ENCODE peak calls at places on chromosome 19, in ten cellular contexts. One of them, this sample, is unnamed.

GRCh38 chr19:48962029-48962848 is 2.9 kb upstream of the FTL start:
- DNase-seq in astrocyte of the cerebellum: no peak
- DNase-seq in omental fat pad: no peak
- DNase-seq in cardiac fibroblast: peak
- DNase-seq in bronchial epithelial cell: no peak
- DNase-seq in pancreas: no peak
- DNase-seq in heart left ventricle: peak
- DNase-seq in CD8-positive, alpha-beta T cell: peak
- DNase-seq in fibroblast of pulmonary artery: peak
- DNase-seq in hepatocyte: peak
- DNase-seq in this sample: no peak

GRCh38 chr19:58581227-58582141 is 8.3 kb upstream of the MZF1 start:
- DNase-seq in astrocyte of the cerebellum: peak
- DNase-seq in omental fat pad: peak
- DNase-seq in cardiac fibroblast: peak
- DNase-seq in bronchial epithelial cell: peak
- DNase-seq in pancreas: peak
- DNase-seq in heart left ventricle: peak
- DNase-seq in CD8-positive, alpha-beta T cell: peak
- DNase-seq in fibroblast of pulmonary artery: peak
- DNase-seq in hepatocyte: peak
- DNase-seq in this sample: peak

GRCh38 chr19:8371011-8371804 is 7.3 kb downstream of the ANGPTL4 start:
- DNase-seq in astrocyte of the cerebellum: no peak
- DNase-seq in omental fat pad: no peak
- DNase-seq in cardiac fibroblast: no peak
- DNase-seq in bronchial epithelial cell: no peak
- DNase-seq in pancreas: no peak
- DNase-seq in heart left ventricle: no peak
- DNase-seq in CD8-positive, alpha-beta T cell: no peak
- DNase-seq in fibroblast of pulmonary artery: no peak
- DNase-seq in hepatocyte: no peak
- DNase-seq in this sample: no peak

GRCh38 chr19:2048104-2048958 is 2.7 kb downstream of the MKNK2 start:
- DNase-seq in astrocyte of the cerebellum: no peak
- DNase-seq in omental fat pad: no peak
- DNase-seq in cardiac fibroblast: no peak
- DNase-seq in bronchial epithelial cell: no peak
- DNase-seq in pancreas: peak
- DNase-seq in heart left ventricle: no peak
- DNase-seq in CD8-positive, alpha-beta T cell: no peak
- DNase-seq in fibroblast of pulmonary artery: no peak
- DNase-seq in hepatocyte: peak
- DNase-seq in this sample: no peak

GRCh38 chr19:34732548-34733255 is 1.3 kb upstream of the ZNF181 start:
- DNase-seq in astrocyte of the cerebellum: no peak
- DNase-seq in omental fat pad: no peak
- DNase-seq in cardiac fibroblast: no peak
- DNase-seq in bronchial epithelial cell: no peak
- DNase-seq in pancreas: peak
- DNase-seq in heart left ventricle: no peak
- DNase-seq in CD8-positive, alpha-beta T cell: no peak
- DNase-seq in fibroblast of pulmonary artery: no peak
- DNase-seq in hepatocyte: peak
- DNase-seq in this sample: no peak

GRCh38 chr19:51796195-51796679 is 1.3 kb downstream of the FPR3 start:
- DNase-seq in astrocyte of the cerebellum: no peak
- DNase-seq in omental fat pad: no peak
- DNase-seq in cardiac fibroblast: no peak
- DNase-seq in bronchial epithelial cell: no peak
- DNase-seq in pancreas: no peak
- DNase-seq in heart left ventricle: no peak
- DNase-seq in CD8-positive, alpha-beta T cell: no peak
- DNase-seq in fibroblast of pulmonary artery: no peak
- DNase-seq in hepatocyte: no peak
- DNase-seq in this sample: no peak

GRCh38 chr19:15251749-15252397 is 19.6 kb upstream of the EPHX3 start:
- DNase-seq in astrocyte of the cerebellum: peak
- DNase-seq in omental fat pad: peak
- DNase-seq in cardiac fibroblast: peak
- DNase-seq in bronchial epithelial cell: peak
- DNase-seq in pancreas: no peak
- DNase-seq in heart left ventricle: peak
- DNase-seq in CD8-positive, alpha-beta T cell: no peak
- DNase-seq in fibroblast of pulmonary artery: peak
- DNase-seq in hepatocyte: peak
- DNase-seq in this sample: peak

GRCh38 chr19:18433039-18433691 is 4.8 kb downstream of the ISYNA1 start:
- DNase-seq in astrocyte of the cerebellum: no peak
- DNase-seq in omental fat pad: no peak
- DNase-seq in cardiac fibroblast: no peak
- DNase-seq in bronchial epithelial cell: no peak
- DNase-seq in pancreas: no peak
- DNase-seq in heart left ventricle: no peak
- DNase-seq in CD8-positive, alpha-beta T cell: peak
- DNase-seq in fibroblast of pulmonary artery: no peak
- DNase-seq in hepatocyte: no peak
- DNase-seq in this sample: no peak

GRCh38 chr19:16386619-16387240 is 62.1 kb downstream of the KLF2 start:
- DNase-seq in astrocyte of the cerebellum: peak
- DNase-seq in omental fat pad: no peak
- DNase-seq in cardiac fibroblast: peak
- DNase-seq in bronchial epithelial cell: peak
- DNase-seq in pancreas: no peak
- DNase-seq in heart left ventricle: no peak
- DNase-seq in CD8-positive, alpha-beta T cell: peak
- DNase-seq in fibroblast of pulmonary artery: peak
- DNase-seq in hepatocyte: peak
- DNase-seq in this sample: no peak

GRCh38 chr19:7544626-7545025 is 9.1 kb downstream of the PNPLA6 start:
- DNase-seq in astrocyte of the cerebellum: no peak
- DNase-seq in omental fat pad: no peak
- DNase-seq in cardiac fibroblast: no peak
- DNase-seq in bronchial epithelial cell: no peak
- DNase-seq in pancreas: no peak
- DNase-seq in heart left ventricle: no peak
- DNase-seq in CD8-positive, alpha-beta T cell: no peak
- DNase-seq in fibroblast of pulmonary artery: no peak
- DNase-seq in hepatocyte: no peak
- DNase-seq in this sample: no peak

DNA sequence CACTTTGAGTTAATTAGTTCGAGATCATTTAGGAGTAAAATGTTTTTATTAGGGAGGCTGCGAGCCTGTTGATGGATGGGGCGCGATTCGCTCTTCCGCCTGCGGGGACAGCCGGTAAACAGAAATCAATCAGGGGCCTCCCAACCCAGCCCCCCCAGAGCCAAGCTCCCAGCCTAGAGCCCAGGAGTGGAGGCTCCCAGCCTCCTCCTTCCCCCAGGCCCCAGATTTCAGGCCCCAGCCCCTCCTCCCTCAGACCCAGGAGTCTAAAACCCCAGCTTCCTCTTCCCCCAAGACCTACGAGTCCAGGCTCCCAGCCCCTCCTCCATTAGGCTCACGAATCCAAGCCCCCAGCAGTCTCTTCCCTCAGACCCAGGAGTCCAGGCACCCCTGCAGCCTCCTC is 9.7 kb upstream of the ERFL start:
- DNase-seq in astrocyte of the cerebellum: no peak
- DNase-seq in omental fat pad: no peak
- DNase-seq in cardiac fibroblast: no peak
- DNase-seq in bronchial epithelial cell: no peak
- DNase-seq in pancreas: no peak
- DNase-seq in heart left ventricle: no peak
- DNase-seq in CD8-positive, alpha-beta T cell: no peak
- DNase-seq in fibroblast of pulmonary artery: no peak
- DNase-seq in hepatocyte: no peak
- DNase-seq in this sample: no peak
- TF ChIP-seq CTCF in astrocyte of the cerebellum: no peak
- TF ChIP-seq CTCF in omental fat pad: no peak
- TF ChIP-seq CTCF in cardiac fibroblast: no peak
- TF ChIP-seq CTCF in bronchial epithelial cell: no peak
- TF ChIP-seq CTCF in pancreas: no peak
- TF ChIP-seq CTCF in heart left ventricle: no peak
- TF ChIP-seq CTCF in CD8-positive, alpha-beta T cell: no peak
- TF ChIP-seq CTCF in fibroblast of pulmonary artery: no peak
- TF ChIP-seq CTCF in hepatocyte: no peak
- TF ChIP-seq CTCF in this sample: peak

DNA sequence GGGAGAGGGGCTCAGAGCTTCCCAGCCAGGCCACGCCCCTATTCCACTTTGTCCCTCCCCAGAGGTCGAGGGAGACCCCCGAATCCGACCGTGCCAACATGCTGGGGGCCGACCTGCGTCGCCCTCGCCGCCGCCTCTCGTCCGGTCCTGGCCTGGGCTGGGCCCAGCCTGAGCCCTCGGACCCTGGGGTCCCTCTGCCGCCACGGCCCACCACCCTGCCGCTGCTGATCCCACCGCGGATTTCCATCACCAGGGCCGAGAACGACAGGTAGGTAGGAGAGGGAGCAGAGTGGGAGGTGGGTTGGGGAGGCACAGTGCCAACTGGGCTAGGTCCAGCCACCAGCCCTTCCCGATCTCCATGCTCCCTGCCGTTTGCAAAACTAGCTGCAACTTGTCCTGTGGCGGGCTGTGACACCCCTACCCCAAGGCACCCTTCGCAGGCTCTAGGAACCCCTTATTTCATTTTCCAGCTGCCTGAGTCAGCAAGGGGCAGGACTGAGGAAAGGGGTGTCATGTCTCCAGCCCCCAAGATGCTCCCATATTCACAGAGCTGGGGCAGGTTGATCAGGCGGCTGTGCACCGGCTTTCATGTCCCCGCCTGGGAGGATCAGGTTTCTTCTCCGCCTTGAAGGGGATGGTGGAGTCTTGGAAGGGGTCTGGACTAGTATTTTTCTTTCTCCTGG is 2.6 kb upstream of the PDE4A start:
- DNase-seq in astrocyte of the cerebellum: no peak
- DNase-seq in omental fat pad: no peak
- DNase-seq in cardiac fibroblast: no peak
- DNase-seq in bronchial epithelial cell: no peak
- DNase-seq in pancreas: peak
- DNase-seq in heart left ventricle: no peak
- DNase-seq in CD8-positive, alpha-beta T cell: no peak
- DNase-seq in fibroblast of pulmonary artery: no peak
- DNase-seq in hepatocyte: peak
- DNase-seq in this sample: no peak
- TF ChIP-seq CTCF in astrocyte of the cerebellum: no peak
- TF ChIP-seq CTCF in omental fat pad: no peak
- TF ChIP-seq CTCF in cardiac fibroblast: no peak
- TF ChIP-seq CTCF in bronchial epithelial cell: no peak
- TF ChIP-seq CTCF in pancreas: no peak
- TF ChIP-seq CTCF in heart left ventricle: no peak
- TF ChIP-seq CTCF in CD8-positive, alpha-beta T cell: no peak
- TF ChIP-seq CTCF in fibroblast of pulmonary artery: no peak
- TF ChIP-seq CTCF in hepatocyte: no peak
- TF ChIP-seq CTCF in this sample: no peak

DNA sequence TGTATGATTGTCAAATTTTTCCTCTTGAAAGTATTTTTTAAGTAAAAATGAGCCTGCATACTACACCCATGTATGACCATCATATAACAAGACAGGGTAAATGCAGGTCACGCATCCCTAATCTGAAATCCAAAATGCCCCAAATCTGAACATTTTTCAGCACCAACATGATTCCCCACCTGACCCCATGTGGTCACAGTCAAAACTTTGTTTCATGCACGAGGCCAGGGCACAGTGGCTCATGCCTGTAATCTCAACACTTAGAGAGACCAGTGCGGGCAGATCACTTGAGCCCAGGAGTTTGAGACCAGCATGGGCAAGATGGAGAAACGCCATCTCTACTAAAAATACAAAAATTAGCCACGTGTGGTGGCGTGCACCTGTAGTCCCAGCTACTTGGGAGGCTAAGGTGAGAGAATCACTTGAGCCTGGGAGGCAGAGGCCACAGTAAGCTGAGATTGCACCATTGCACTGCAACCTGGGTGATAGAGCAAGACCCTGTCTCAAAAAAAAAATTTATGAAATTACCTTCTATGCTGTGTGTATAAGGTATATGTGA is 63.7 kb upstream of the NPAS1 start:
- DNase-seq in astrocyte of the cerebellum: no peak
- DNase-seq in omental fat pad: no peak
- DNase-seq in cardiac fibroblast: no peak
- DNase-seq in bronchial epithelial cell: no peak
- DNase-seq in pancreas: no peak
- DNase-seq in heart left ventricle: no peak
- DNase-seq in CD8-positive, alpha-beta T cell: no peak
- DNase-seq in fibroblast of pulmonary artery: no peak
- DNase-seq in hepatocyte: no peak
- DNase-seq in this sample: no peak
- TF ChIP-seq CTCF in astrocyte of the cerebellum: no peak
- TF ChIP-seq CTCF in omental fat pad: no peak
- TF ChIP-seq CTCF in cardiac fibroblast: no peak
- TF ChIP-seq CTCF in bronchial epithelial cell: no peak
- TF ChIP-seq CTCF in pancreas: no peak
- TF ChIP-seq CTCF in heart left ventricle: no peak
- TF ChIP-seq CTCF in CD8-positive, alpha-beta T cell: no peak
- TF ChIP-seq CTCF in fibroblast of pulmonary artery: no peak
- TF ChIP-seq CTCF in hepatocyte: no peak
- TF ChIP-seq CTCF in this sample: no peak

DNA sequence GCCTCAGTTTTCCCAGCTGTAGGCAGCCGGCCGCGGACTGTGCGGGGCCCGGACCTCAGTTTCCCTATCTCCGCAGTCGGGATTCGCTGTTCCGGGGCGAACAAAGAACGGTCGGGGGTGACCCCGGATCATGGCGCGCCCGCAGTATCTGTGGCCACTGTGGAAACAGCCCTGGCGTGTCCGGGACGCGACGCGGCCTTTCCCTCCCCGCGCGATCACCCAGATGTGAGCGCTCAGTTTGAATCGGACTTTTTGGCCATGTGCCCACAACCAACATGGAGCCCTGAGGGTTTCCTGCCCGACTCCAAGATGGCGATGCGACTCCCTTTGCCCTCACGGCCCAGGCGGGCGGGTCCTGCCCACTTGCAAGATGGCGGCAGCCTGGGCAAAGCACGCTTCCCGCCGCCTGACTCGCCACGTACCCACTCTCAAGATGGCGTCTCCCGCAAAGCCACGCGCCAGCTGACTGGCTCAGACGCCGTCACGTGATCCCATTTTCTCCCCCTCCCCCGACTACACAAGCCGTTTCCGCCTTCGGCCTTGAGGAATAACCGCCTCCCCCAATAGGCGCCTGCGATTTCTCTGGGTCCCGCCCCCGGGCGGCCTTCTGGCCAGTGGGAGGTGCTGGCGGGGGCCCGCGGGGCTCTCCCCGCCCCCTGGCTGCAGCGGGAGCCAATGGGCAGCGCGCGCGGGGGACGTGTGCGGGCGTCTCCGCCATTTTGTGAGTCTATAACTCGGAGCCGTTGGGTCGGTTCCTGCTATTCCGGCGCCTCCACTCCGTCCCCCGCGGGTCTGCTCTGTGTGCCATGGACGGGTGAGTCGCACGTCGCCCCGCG is at the start of gene PTBP1:
- DNase-seq in astrocyte of the cerebellum: peak
- DNase-seq in omental fat pad: peak
- DNase-seq in cardiac fibroblast: peak
- DNase-seq in bronchial epithelial cell: peak
- DNase-seq in pancreas: peak
- DNase-seq in heart left ventricle: peak
- DNase-seq in CD8-positive, alpha-beta T cell: peak
- DNase-seq in fibroblast of pulmonary artery: peak
- DNase-seq in hepatocyte: peak
- DNase-seq in this sample: peak
- TF ChIP-seq CTCF in astrocyte of the cerebellum: no peak
- TF ChIP-seq CTCF in omental fat pad: no peak
- TF ChIP-seq CTCF in cardiac fibroblast: no peak
- TF ChIP-seq CTCF in bronchial epithelial cell: no peak
- TF ChIP-seq CTCF in pancreas: no peak
- TF ChIP-seq CTCF in heart left ventricle: peak
- TF ChIP-seq CTCF in CD8-positive, alpha-beta T cell: no peak
- TF ChIP-seq CTCF in fibroblast of pulmonary artery: no peak
- TF ChIP-seq CTCF in hepatocyte: no peak
- TF ChIP-seq CTCF in this sample: peak

GRCh38 chr19:46133777-46134231 is 9.3 kb upstream of the IGFL3 start:
- DNase-seq in astrocyte of the cerebellum: no peak
- DNase-seq in omental fat pad: no peak
- DNase-seq in cardiac fibroblast: no peak
- DNase-seq in bronchial epithelial cell: no peak
- DNase-seq in pancreas: no peak
- DNase-seq in heart left ventricle: no peak
- DNase-seq in CD8-positive, alpha-beta T cell: no peak
- DNase-seq in fibroblast of pulmonary artery: peak
- DNase-seq in hepatocyte: no peak
- DNase-seq in this sample: no peak
- TF ChIP-seq CTCF in astrocyte of the cerebellum: peak
- TF ChIP-seq CTCF in omental fat pad: no peak
- TF ChIP-seq CTCF in cardiac fibroblast: no peak
- TF ChIP-seq CTCF in bronchial epithelial cell: no peak
- TF ChIP-seq CTCF in pancreas: no peak
- TF ChIP-seq CTCF in heart left ventricle: no peak
- TF ChIP-seq CTCF in CD8-positive, alpha-beta T cell: no peak
- TF ChIP-seq CTCF in fibroblast of pulmonary artery: no peak
- TF ChIP-seq CTCF in hepatocyte: no peak
- TF ChIP-seq CTCF in this sample: no peak

This sample was measured in type B pancreatic cell.